ENCODE peak calls at places on chromosome 17, in six cellular contexts. One of them, this sample, is unnamed. For H3K4me1, the result is how much of the 10 kb centered on the place peaks cover.

GRCh38 chr17:74780443-74781238 is 4.5 kb upstream of the NAT9 start:
- DNase-seq in HCT116: peak
- DNase-seq in body of pancreas: no peak
- DNase-seq in sigmoid colon: no peak
- DNase-seq in A549: peak
- DNase-seq in thoracic aorta: no peak
- DNase-seq in this sample: no peak

GRCh38 chr17:27861979-27862378 is 31.2 kb downstream of the LYRM9 start:
- DNase-seq in HCT116: no peak
- DNase-seq in body of pancreas: no peak
- DNase-seq in sigmoid colon: no peak
- DNase-seq in A549: no peak
- DNase-seq in thoracic aorta: no peak
- DNase-seq in this sample: no peak

GRCh38 chr17:57761887-57762286 is 16.8 kb upstream of the CCDC182 start:
- DNase-seq in HCT116: no peak
- DNase-seq in body of pancreas: no peak
- DNase-seq in sigmoid colon: no peak
- DNase-seq in A549: no peak
- DNase-seq in thoracic aorta: no peak
- DNase-seq in this sample: no peak

GRCh38 chr17:10752696-10753095 is 22.9 kb upstream of the TMEM220 start:
- DNase-seq in HCT116: no peak
- DNase-seq in body of pancreas: no peak
- DNase-seq in sigmoid colon: no peak
- DNase-seq in A549: no peak
- DNase-seq in thoracic aorta: no peak
- DNase-seq in this sample: no peak

GRCh38 chr17:81239714-81240555 is 817 bp downstream of the NDUFAF8 start:
- DNase-seq in HCT116: no peak
- DNase-seq in body of pancreas: no peak
- DNase-seq in sigmoid colon: no peak
- DNase-seq in A549: peak
- DNase-seq in thoracic aorta: no peak
- DNase-seq in this sample: no peak

GRCh38 chr17:17387461-17388362 is 84.5 kb downstream of the NT5M start:
- DNase-seq in HCT116: peak
- DNase-seq in body of pancreas: peak
- DNase-seq in sigmoid colon: no peak
- DNase-seq in A549: peak
- DNase-seq in thoracic aorta: no peak
- DNase-seq in this sample: peak

GRCh38 chr17:3704931-3705717 is 9.2 kb upstream of the P2RX5 start:
- DNase-seq in HCT116: no peak
- DNase-seq in body of pancreas: no peak
- DNase-seq in sigmoid colon: no peak
- DNase-seq in A549: no peak
- DNase-seq in thoracic aorta: no peak
- DNase-seq in this sample: no peak

GRCh38 chr17:83064732-83065659 is 14.4 kb upstream of the METRNL start:
- DNase-seq in HCT116: no peak
- DNase-seq in body of pancreas: peak
- DNase-seq in sigmoid colon: peak
- DNase-seq in A549: no peak
- DNase-seq in thoracic aorta: no peak
- DNase-seq in this sample: no peak

GRCh38 chr17:47728214-47728877 is 4.7 kb upstream of the TBX21 start:
- DNase-seq in HCT116: no peak
- DNase-seq in body of pancreas: no peak
- DNase-seq in sigmoid colon: no peak
- DNase-seq in A549: no peak
- DNase-seq in thoracic aorta: no peak
- DNase-seq in this sample: no peak

GRCh38 chr17:67042104-67042899 is 2.1 kb upstream of the CACNG1 start:
- DNase-seq in HCT116: no peak
- DNase-seq in body of pancreas: no peak
- DNase-seq in sigmoid colon: no peak
- DNase-seq in A549: no peak
- DNase-seq in thoracic aorta: no peak
- DNase-seq in this sample: no peak

GRCh38 chr17:10118788-10119130 is 79.6 kb downstream of the GAS7 start:
- DNase-seq in HCT116: no peak
- DNase-seq in body of pancreas: no peak
- DNase-seq in sigmoid colon: peak
- DNase-seq in A549: no peak
- DNase-seq in thoracic aorta: no peak
- DNase-seq in this sample: no peak

GRCh38 chr17:32894245-32894644 is 17.3 kb upstream of the MYO1D start:
- DNase-seq in HCT116: no peak
- DNase-seq in body of pancreas: no peak
- DNase-seq in sigmoid colon: no peak
- DNase-seq in A549: no peak
- DNase-seq in thoracic aorta: no peak
- DNase-seq in this sample: peak

GRCh38 chr17:45170976-45171337 is 9.3 kb downstream of the HEXIM2 start:
- DNase-seq in HCT116: peak
- DNase-seq in body of pancreas: peak
- DNase-seq in sigmoid colon: peak
- DNase-seq in A549: peak
- DNase-seq in thoracic aorta: peak
- DNase-seq in this sample: peak

GRCh38 chr17:45170280-45170975 is 8.8 kb downstream of the HEXIM2 start:
- DNase-seq in HCT116: no peak
- DNase-seq in body of pancreas: no peak
- DNase-seq in sigmoid colon: no peak
- DNase-seq in A549: no peak
- DNase-seq in thoracic aorta: no peak
- DNase-seq in this sample: no peak

GRCh38 chr17:45172232-45172540 is 10.5 kb downstream of the HEXIM2 start:
- DNase-seq in HCT116: no peak
- DNase-seq in body of pancreas: no peak
- DNase-seq in sigmoid colon: no peak
- DNase-seq in A549: no peak
- DNase-seq in thoracic aorta: no peak
- DNase-seq in this sample: no peak

GRCh38 chr17:45172541-45173286 is 11.0 kb downstream of the HEXIM2 start:
- DNase-seq in HCT116: peak
- DNase-seq in body of pancreas: peak
- DNase-seq in sigmoid colon: peak
- DNase-seq in A549: peak
- DNase-seq in thoracic aorta: peak
- DNase-seq in this sample: peak

GRCh38 chr17:45171338-45172231 is 9.9 kb downstream of the HEXIM2 start:
- DNase-seq in HCT116: no peak
- DNase-seq in body of pancreas: peak
- DNase-seq in sigmoid colon: peak
- DNase-seq in A549: peak
- DNase-seq in thoracic aorta: no peak
- DNase-seq in this sample: no peak
- H3K27ac ChIP-seq in HCT116: peak
- H3K27ac ChIP-seq in body of pancreas: peak
- H3K27ac ChIP-seq in sigmoid colon: peak
- H3K27ac ChIP-seq in A549: peak
- H3K27ac ChIP-seq in thoracic aorta: peak
- H3K27ac ChIP-seq in this sample: peak

DNA sequence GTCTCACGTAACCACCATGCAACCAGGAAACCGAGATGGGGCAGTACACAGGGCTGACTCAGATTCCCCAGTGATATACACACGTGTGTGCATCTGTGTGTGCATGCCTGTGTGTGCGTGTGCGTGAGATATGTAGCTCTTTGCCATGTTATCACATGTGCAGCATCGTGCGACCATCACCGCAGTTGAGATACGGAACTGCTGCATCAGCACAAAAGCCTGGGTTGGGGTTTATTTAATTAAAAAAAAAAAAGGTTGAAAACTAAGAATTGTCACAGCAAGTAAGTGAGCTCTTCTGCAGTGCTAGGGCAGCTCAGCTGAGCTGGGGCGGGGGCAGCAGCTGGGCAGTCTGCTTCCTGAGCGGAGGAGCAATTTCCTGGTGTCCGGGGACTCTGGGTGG is 152.5 kb downstream of the RBFOX3 start:
- DNase-seq in HCT116: no peak
- DNase-seq in body of pancreas: no peak
- DNase-seq in sigmoid colon: no peak
- DNase-seq in A549: no peak
- DNase-seq in thoracic aorta: no peak
- DNase-seq in this sample: no peak
- TF ChIP-seq CTCF in HCT116: no peak
- TF ChIP-seq CTCF in body of pancreas: no peak
- TF ChIP-seq CTCF in sigmoid colon: no peak
- TF ChIP-seq CTCF in A549: no peak
- TF ChIP-seq CTCF in thoracic aorta: no peak
- TF ChIP-seq CTCF in this sample: no peak

GRCh38 chr17:12734852-12735430 is 54.4 kb upstream of the ARHGAP44 start:
- DNase-seq in HCT116: no peak
- DNase-seq in body of pancreas: no peak
- DNase-seq in sigmoid colon: no peak
- DNase-seq in A549: no peak
- DNase-seq in thoracic aorta: no peak
- DNase-seq in this sample: peak

GRCh38 chr17:12730931-12731521 is 58.3 kb upstream of the ARHGAP44 start:
- DNase-seq in HCT116: peak
- DNase-seq in body of pancreas: peak
- DNase-seq in sigmoid colon: peak
- DNase-seq in A549: peak
- DNase-seq in thoracic aorta: peak
- DNase-seq in this sample: peak

GRCh38 chr17:12731839-12732238 is 57.5 kb upstream of the ARHGAP44 start:
- DNase-seq in HCT116: no peak
- DNase-seq in body of pancreas: no peak
- DNase-seq in sigmoid colon: no peak
- DNase-seq in A549: no peak
- DNase-seq in thoracic aorta: no peak
- DNase-seq in this sample: no peak

GRCh38 chr17:12730421-12730820 is 58.9 kb upstream of the ARHGAP44 start:
- DNase-seq in HCT116: no peak
- DNase-seq in body of pancreas: no peak
- DNase-seq in sigmoid colon: no peak
- DNase-seq in A549: no peak
- DNase-seq in thoracic aorta: no peak
- DNase-seq in this sample: no peak

GRCh38 chr17:12732366-12732765 is 56.9 kb upstream of the ARHGAP44 start:
- DNase-seq in HCT116: no peak
- DNase-seq in body of pancreas: no peak
- DNase-seq in sigmoid colon: no peak
- DNase-seq in A549: no peak
- DNase-seq in thoracic aorta: no peak
- DNase-seq in this sample: no peak
- H3K4me1 ChIP-seq in HCT116: under half
- H3K4me1 ChIP-seq in body of pancreas: under half
- H3K4me1 ChIP-seq in sigmoid colon: under half
- H3K4me1 ChIP-seq in A549: under half
- H3K4me1 ChIP-seq in thoracic aorta: under half
- H3K4me1 ChIP-seq in this sample: half or more

GRCh38 chr17:61395983-61396585 is 3.6 kb upstream of the TBX2 start:
- DNase-seq in HCT116: no peak
- DNase-seq in body of pancreas: no peak
- DNase-seq in sigmoid colon: no peak
- DNase-seq in A549: no peak
- DNase-seq in thoracic aorta: no peak
- DNase-seq in this sample: no peak
- H3K27ac ChIP-seq in HCT116: no peak
- H3K27ac ChIP-seq in body of pancreas: peak
- H3K27ac ChIP-seq in sigmoid colon: peak
- H3K27ac ChIP-seq in A549: no peak
- H3K27ac ChIP-seq in thoracic aorta: peak
- H3K27ac ChIP-seq in this sample: peak

GRCh38 chr17:8248751-8249607 is at the start of gene PFAS:
- DNase-seq in HCT116: peak
- DNase-seq in body of pancreas: peak
- DNase-seq in sigmoid colon: peak
- DNase-seq in A549: peak
- DNase-seq in thoracic aorta: peak
- DNase-seq in this sample: peak
- TF ChIP-seq CTCF in HCT116: no peak
- TF ChIP-seq CTCF in body of pancreas: no peak
- TF ChIP-seq CTCF in sigmoid colon: no peak
- TF ChIP-seq CTCF in A549: no peak
- TF ChIP-seq CTCF in thoracic aorta: no peak
- TF ChIP-seq CTCF in this sample: no peak

This sample was measured in cardiac muscle cell.